ENCODE peak calls at places on chromosomes 5 and 9, in seven cellular contexts. J is KBM-7, W is lower leg skin, S is GM04504, D is colonic mucosa, T is erythroblast, I is kidney glomerular epithelial cell. Z is an unnamed sample.

GRCh38 chr9:101991926-101992325 is 253.5 kb upstream of the GRIN3A start:
- DNase-seq in J (no peak), W (no peak), S (no peak), D (no peak), T (no peak), I (no peak), Z (no peak)

GRCh38 chr5:56814361-56814962 is 887 bp upstream of the MAP3K1 start:
- DNase-seq in J (peak; percentile 68), W (peak; percentile 83), S (no peak), D (peak; percentile 58), T (no peak), I (peak; percentile 53), Z (no peak)

GRCh38 chr9:99457981-99458380 is 235.9 kb downstream of the SEC61B start:
- DNase-seq in J (no peak), W (no peak), S (no peak), D (no peak), T (no peak), I (no peak), Z (no peak)

GRCh38 chr5:135426102-135427082 is 20.8 kb downstream of the DCANP1 start:
- DNase-seq in J (peak; percentile 85), W (no peak), S (no peak), D (no peak), T (peak; percentile 72), I (peak; percentile 32), Z (no peak)

GRCh38 chr9:130128782-130129424 is 43.3 kb upstream of the NCS1 start:
- DNase-seq in J (peak; percentile 86), W (peak; percentile 88), S (no peak), D (peak; percentile 30), T (peak; percentile 82), I (peak; percentile 76), Z (no peak)

GRCh38 chr5:51518607-51519006 is 135.4 kb downstream of the ISL1 start:
- DNase-seq in J (no peak), W (no peak), S (no peak), D (no peak), T (no peak), I (no peak), Z (no peak)

GRCh38 chr9:99451121-99451606 is 229.1 kb downstream of the SEC61B start:
- DNase-seq in J (no peak), W (no peak), S (no peak), D (no peak), T (no peak), I (no peak), Z (no peak)

GRCh38 chr9:104682642-104683041 is 11.7 kb upstream of the OR13D1 start:
- DNase-seq in J (peak; percentile 77), W (no peak), S (peak; percentile 22), D (no peak), T (peak; percentile 63), I (peak; percentile 58), Z (peak; percentile 8)

GRCh38 chr5:43231977-43232376 is 40.0 kb downstream of the NIM1K start:
- DNase-seq in J (no peak), W (no peak), S (no peak), D (no peak), T (peak; percentile 28), I (no peak), Z (no peak)

GRCh38 chr5:509632-510185 is 14.5 kb downstream of the SLC9A3 start:
- DNase-seq in J (no peak), W (no peak), S (no peak), D (no peak), T (no peak), I (no peak), Z (no peak)

GRCh38 chr5:110817437-110817836 is 78.6 kb downstream of the SLC25A46 start:
- DNase-seq in J (no peak), W (no peak), S (no peak), D (no peak), T (no peak), I (no peak), Z (no peak)

GRCh38 chr5:1545798-1546355 is 22.1 kb upstream of the LPCAT1 start:
- DNase-seq in J (no peak), W (peak; percentile 60), S (no peak), D (no peak), T (no peak), I (no peak), Z (no peak)

GRCh38 chr5:134467231-134467630 is 55.5 kb upstream of the CDKN2AIPNL start:
- DNase-seq in J (no peak), W (no peak), S (no peak), D (no peak), T (no peak), I (no peak), Z (no peak)

GRCh38 chr9:84667571-84668203 is 1.8 kb upstream of the NTRK2 start:
- DNase-seq in J (no peak), W (peak; percentile 87), S (no peak), D (peak; percentile 17), T (peak; percentile 1), I (no peak), Z (no peak)

GRCh38 chr5:378301-378891 is 56.9 kb downstream of the AHRR start:
- DNase-seq in J (no peak), W (peak; percentile 58), S (no peak), D (peak; percentile 2), T (no peak), I (no peak), Z (no peak)

GRCh38 chr9:21525174-21525573 is 43.1 kb upstream of the IFNE start:
- DNase-seq in J (no peak), W (no peak), S (no peak), D (no peak), T (no peak), I (no peak), Z (no peak)

GRCh38 chr9:107337676-107338590 is 54.9 kb downstream of the RAD23B start:
- DNase-seq in J (no peak), W (no peak), S (no peak), D (no peak), T (no peak), I (no peak), Z (no peak)

GRCh38 chr5:158390556-158390955 is 531.6 kb upstream of the CLINT1 start:
- DNase-seq in J (no peak), W (no peak), S (no peak), D (no peak), T (no peak), I (no peak), Z (no peak)

GRCh38 chr5:82168294-82168693 is 109.9 kb downstream of the RPS23 start:
- DNase-seq in J (no peak), W (no peak), S (no peak), D (no peak), T (no peak), I (no peak), Z (no peak)

GRCh38 chr9:36298566-36298965 is 40.3 kb upstream of the GNE start:
- DNase-seq in J (no peak), W (no peak), S (peak; percentile 35), D (no peak), T (no peak), I (no peak), Z (no peak)

GRCh38 chr5:155728146-155728856 is 598.7 kb upstream of the SGCD start:
- DNase-seq in J (no peak), W (peak; percentile 84), S (peak; percentile 37), D (peak; percentile 37), T (no peak), I (peak; percentile 50), Z (no peak)

GRCh38 chr5:61000887-61001286 is 55.9 kb downstream of the NDUFAF2 start:
- DNase-seq in J (no peak), W (no peak), S (peak; percentile 6), D (no peak), T (no peak), I (no peak), Z (no peak)

GRCh38 chr9:137828527-137829259 is 48.9 kb upstream of the CACNA1B start:
- DNase-seq in J (peak; percentile 26), W (no peak), S (no peak), D (no peak), T (peak; percentile 35), I (no peak), Z (no peak)

GRCh38 chr5:79020861-79021561 is 35.9 kb upstream of the ARSB start:
- DNase-seq in J (peak; percentile 75), W (peak; percentile 89), S (peak; percentile 35), D (peak; percentile 60), T (peak; percentile 75), I (peak; percentile 88), Z (peak; percentile 33)

GRCh38 chr5:98735806-98736507 is 37.5 kb upstream of the RGMB start:
- DNase-seq in J (no peak), W (no peak), S (peak; percentile 31), D (no peak), T (no peak), I (no peak), Z (no peak)

GRCh38 chr5:171162165-171162564 is 146.9 kb upstream of the TLX3 start:
- DNase-seq in J (no peak), W (no peak), S (no peak), D (no peak), T (no peak), I (no peak), Z (no peak)

GRCh38 chr5:54900906-54901725 is 84.3 kb downstream of the ESM1 start:
- DNase-seq in J (no peak), W (peak; percentile 87), S (peak; percentile 66), D (peak; percentile 30), T (no peak), I (peak; percentile 80), Z (no peak)

GRCh38 chr5:57416246-57416996 is 66.2 kb downstream of the ACTBL2 start:
- DNase-seq in J (no peak), W (no peak), S (peak; percentile 56), D (no peak), T (no peak), I (no peak), Z (no peak)

GRCh38 chr5:112419050-112419595 is at the start of gene EPB41L4A:
- DNase-seq in J (no peak), W (peak; percentile 85), S (no peak), D (peak; percentile 45), T (peak; percentile 73), I (no peak), Z (no peak)

GRCh38 chr9:38048319-38048969 is 20.6 kb downstream of the SHB start:
- DNase-seq in J (no peak), W (no peak), S (peak; percentile 56), D (no peak), T (no peak), I (no peak), Z (no peak)

GRCh38 chr5:85967681-85968080 is 650.1 kb upstream of the COX7C start:
- DNase-seq in J (no peak), W (no peak), S (no peak), D (no peak), T (no peak), I (no peak), Z (no peak)

GRCh38 chr9:128081052-128081451 is 13.0 kb downstream of the SLC25A25 start:
- DNase-seq in J (no peak), W (no peak), S (peak; percentile 90), D (no peak), T (peak; percentile 58), I (peak; percentile 50), Z (peak; percentile 96)

GRCh38 chr9:95276395-95276954 is 41.0 kb downstream of the FANCC start:
- DNase-seq in J (no peak), W (no peak), S (no peak), D (no peak), T (no peak), I (no peak), Z (no peak)

GRCh38 chr5:56610093-56610698 is 205.2 kb upstream of the MAP3K1 start:
- DNase-seq in J (no peak), W (no peak), S (no peak), D (no peak), T (no peak), I (no peak), Z (no peak)

Z was measured in brain pericyte.